ENCODE peak calls at places on chromosome 1, in seven cellular contexts. V, X, K, U, J, G and L are unnamed samples.

GRCh38 chr1:107690491-107690890 is 274.5 kb downstream of the VAV3 start:
- DNase-seq in G (no peak), U (no peak), V (no peak), X (no peak), J (no peak), K (no peak), L (no peak)

GRCh38 chr1:13779930-13780329 is 79.9 kb downstream of the PRDM2 start:
- DNase-seq in G (no peak), X (no peak), J (no peak), K (no peak), U (no peak), V (peak; percentile 63), L (no peak)

GRCh38 chr1:248805905-248806304 is 19.8 kb downstream of the SH3BP5L start:
- DNase-seq in J (no peak), U (no peak), X (no peak), K (no peak), G (no peak), V (no peak), L (no peak)

GRCh38 chr1:8145525-8145924 is 119.4 kb upstream of the ERRFI1 start:
- DNase-seq in G (no peak), J (no peak), U (no peak), X (no peak), K (no peak), V (no peak), L (no peak)

GRCh38 chr1:26283871-26284596 is 4.1 kb downstream of the SH3BGRL3 start:
- DNase-seq in U (peak; percentile 41), V (no peak), K (no peak), X (no peak), G (no peak), J (peak; percentile 72), L (no peak)

GRCh38 chr1:67463298-67463960 is 33.2 kb upstream of the SERBP1 start:
- DNase-seq in K (peak; percentile 73), J (no peak), G (no peak), V (peak; percentile 27), U (no peak), X (no peak), L (no peak)

GRCh38 chr1:206792939-206793607 is 20.8 kb upstream of the IL10 start:
- DNase-seq in X (no peak), U (no peak), G (no peak), V (peak; percentile 45), J (no peak), K (no peak), L (no peak)

GRCh38 chr1:41498809-41499208 is 14.3 kb upstream of the EDN2 start:
- DNase-seq in G (peak; percentile 84), V (peak; percentile 38), J (peak; percentile 95), X (peak; percentile 78), U (peak; percentile 76), K (no peak), L (peak; percentile 70)

GRCh38 chr1:200495901-200496300 is 86.1 kb upstream of the ZNF281 start:
- DNase-seq in J (no peak), U (no peak), G (no peak), V (no peak), K (no peak), X (no peak), L (no peak)

GRCh38 chr1:3052501-3052900 is 16.5 kb upstream of the PRDM16 start:
- DNase-seq in J (peak; percentile 38), X (no peak), K (no peak), U (no peak), G (no peak), V (no peak), L (no peak)

GRCh38 chr1:84430519-84430918 is 32.2 kb downstream of the DNASE2B start:
- DNase-seq in U (no peak), J (no peak), V (no peak), G (no peak), K (no peak), X (no peak), L (no peak)

GRCh38 chr1:84435159-84435558 is 36.9 kb downstream of the DNASE2B start:
- DNase-seq in X (no peak), U (no peak), G (no peak), V (no peak), K (no peak), J (no peak), L (no peak)

GRCh38 chr1:84434756-84435142 is 36.5 kb downstream of the DNASE2B start:
- DNase-seq in J (no peak), G (no peak), U (no peak), X (no peak), K (no peak), V (peak; percentile 16), L (no peak)

GRCh38 chr1:84434081-84434755 is 35.9 kb downstream of the DNASE2B start:
- DNase-seq in G (no peak), U (no peak), K (no peak), V (no peak), X (no peak), J (no peak), L (no peak)

GRCh38 chr1:84433253-84434080 is 35.2 kb downstream of the DNASE2B start:
- DNase-seq in V (peak; percentile 78), J (peak; percentile 40), U (no peak), G (peak; percentile 49), X (no peak), K (peak; percentile 63), L (no peak)
- H3K4me3 ChIP-seq in V (no peak overlapping the region), J (peak overlapping the region; percentile 40), U (no peak overlapping the region), G (peak overlapping the region; percentile 26), X (peak overlapping the region; percentile 69), K (peak overlapping the region; percentile 27), L (peak overlapping the region; percentile 23)

DNA sequence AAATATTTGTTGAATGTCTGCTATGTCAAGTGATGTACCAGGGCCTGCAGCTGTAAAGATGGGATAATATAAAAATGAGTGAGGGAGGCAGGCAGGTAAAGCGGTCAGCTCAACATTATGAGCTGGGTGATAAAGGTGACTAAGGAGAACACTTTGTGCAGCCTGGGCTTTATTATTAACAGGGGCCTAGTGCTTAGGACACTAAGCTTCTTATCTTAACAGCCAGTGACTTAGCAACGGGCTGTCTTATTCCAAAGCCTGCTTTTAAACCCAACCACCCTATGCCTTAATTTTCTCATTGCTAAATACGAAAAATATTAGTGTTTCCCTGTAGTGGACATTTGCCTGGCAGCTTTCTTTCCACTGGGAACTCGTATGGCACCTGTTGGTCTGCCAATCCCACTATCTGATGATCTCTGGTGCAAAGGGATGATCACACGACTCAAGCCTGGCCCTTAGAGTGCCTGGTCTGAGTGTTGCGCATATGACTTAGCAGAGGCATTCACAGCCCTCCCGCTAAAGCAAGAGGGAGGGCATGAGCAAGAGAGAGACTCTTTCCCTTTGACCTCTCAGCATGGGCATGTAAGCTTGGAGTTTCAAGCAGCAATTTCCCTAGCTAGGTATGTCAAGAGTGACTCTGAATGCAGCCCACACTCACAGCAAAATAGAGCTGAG is 98.6 kb upstream of the PAPPA2 start:
- DNase-seq in X (no peak), J (no peak), U (no peak), V (no peak), K (peak; percentile 29), G (no peak), L (no peak)
- H3K27ac ChIP-seq in X (no peak overlapping the region), J (no peak overlapping the region), U (no peak overlapping the region), V (no peak overlapping the region), K (no peak overlapping the region), G (no peak overlapping the region), L (no peak overlapping the region)

DNA sequence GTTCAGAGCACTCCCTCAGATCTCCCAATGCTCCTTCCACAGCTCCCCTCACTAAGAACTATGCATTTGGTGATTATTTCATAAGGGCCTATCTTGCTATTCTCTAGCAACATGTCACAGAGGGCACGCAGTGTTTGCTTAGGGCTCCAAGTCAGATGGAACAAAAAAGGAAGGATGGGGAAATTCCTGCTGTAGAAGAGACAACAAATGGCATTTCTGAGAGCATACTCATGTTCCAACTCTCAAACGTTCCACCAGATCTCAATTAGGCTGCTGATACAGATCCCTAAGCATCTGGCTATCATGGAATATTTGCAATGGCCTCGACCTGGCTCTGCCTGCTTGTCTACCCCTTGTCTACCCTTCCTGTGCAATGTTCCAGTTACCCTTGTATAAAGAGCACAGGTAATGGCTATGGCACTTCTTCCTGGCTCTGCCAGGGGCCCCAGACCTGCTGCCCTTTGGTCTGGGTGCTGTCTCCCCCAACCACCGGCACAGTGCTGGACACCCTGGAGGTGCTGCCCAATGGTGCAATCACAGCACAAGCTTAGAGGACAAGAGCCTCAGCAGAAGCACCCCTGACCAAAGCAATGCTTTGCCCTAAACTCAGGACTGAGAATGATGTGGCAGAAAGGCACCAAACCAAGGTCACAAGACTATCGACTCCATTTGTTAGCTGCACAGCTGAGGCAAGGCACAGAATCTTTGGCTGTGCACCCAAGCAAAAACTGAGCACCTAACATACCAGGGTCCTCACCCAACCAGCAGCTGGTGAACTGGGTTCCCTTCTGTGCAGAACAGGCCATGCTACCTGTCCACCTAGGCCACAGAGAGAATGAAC is 3.6 kb downstream of the PARP1 start:
- DNase-seq in K (no peak), X (no peak), J (no peak), U (no peak), V (peak; percentile 68), G (no peak), L (no peak)
- H3K4me3 ChIP-seq in K (peak overlapping the region; percentile 71), X (no peak overlapping the region), J (peak overlapping the region; percentile 8), U (no peak overlapping the region), V (no peak overlapping the region), G (no peak overlapping the region), L (no peak overlapping the region)

GRCh38 chr1:52153898-52154297 is 12.0 kb downstream of the ZFYVE9 start:
- DNase-seq in X (no peak), J (no peak), V (no peak), K (no peak), G (no peak), U (no peak), L (no peak)

GRCh38 chr1:52156460-52156859 is 14.6 kb downstream of the ZFYVE9 start:
- DNase-seq in G (no peak), U (no peak), J (no peak), V (no peak), X (no peak), K (no peak), L (no peak)

GRCh38 chr1:52157582-52157981 is 15.7 kb downstream of the ZFYVE9 start:
- DNase-seq in U (no peak), K (no peak), J (no peak), X (no peak), G (no peak), V (peak; percentile 59), L (no peak)

GRCh38 chr1:52152976-52153375 is 11.1 kb downstream of the ZFYVE9 start:
- DNase-seq in X (no peak), G (no peak), K (no peak), U (no peak), J (no peak), V (peak; percentile 47), L (no peak)

DNA sequence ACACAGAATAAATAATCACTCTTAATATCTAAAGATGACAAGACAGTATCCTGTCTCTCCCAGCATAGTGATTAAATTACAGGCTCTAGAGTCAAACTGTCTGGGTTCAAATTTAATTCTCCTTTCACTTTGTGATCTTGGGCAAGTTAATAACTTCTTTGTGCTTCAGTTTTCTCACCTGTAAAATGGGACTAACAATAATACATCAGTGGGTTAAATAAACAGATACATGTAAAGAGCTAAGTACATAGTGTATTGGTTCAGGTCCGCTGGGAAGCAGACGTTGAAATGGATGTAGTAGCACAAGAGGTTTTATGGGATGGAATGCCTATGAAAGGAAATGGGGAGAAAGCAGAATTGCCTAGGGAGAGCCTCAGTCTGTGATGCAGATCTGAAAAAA is 10.7 kb downstream of the ZFYVE9 start:
- DNase-seq in X (no peak), G (no peak), V (no peak), K (no peak), J (no peak), U (no peak), L (no peak)
- H3K27ac ChIP-seq in X (no peak overlapping the region), G (no peak overlapping the region), V (no peak overlapping the region), K (no peak overlapping the region), J (no peak overlapping the region), U (no peak overlapping the region), L (no peak overlapping the region)